ENCODE peak calls at places on chromosomes 11 and 22, in six cellular contexts. N is CD8-positive, alpha-beta T cell; J is fibroblast of lung; U is heart left ventricle; B is ascending aorta; Y is stomach. A is an unnamed sample.
A peak's percentile ranks its signal among the peaks of the same experiment; 100 is the strongest.

GRCh38 chr22:29879738-29880137 is 3.2 kb upstream of the MTMR3 start:
- DNase-seq in N (no peak), J (no peak), U (no peak), B (no peak), Y (no peak), A (no peak)

GRCh38 chr11:95134491-95134890 is 44.8 kb downstream of the ENDOD1 start:
- DNase-seq in N (no peak), J (peak; percentile 36), U (no peak), B (no peak), Y (no peak), A (no peak)

GRCh38 chr22:24514241-24515024 is 19.3 kb downstream of the UPB1 start:
- DNase-seq in N (no peak), J (no peak), U (peak; percentile 28), B (no peak), Y (peak; percentile 40), A (no peak)

GRCh38 chr11:68263444-68264035 is 8.2 kb downstream of the C11orf24 start:
- DNase-seq in N (no peak), J (no peak), U (no peak), B (peak; percentile 58), Y (no peak), A (no peak)

GRCh38 chr11:102254047-102254446 is 63.2 kb upstream of the BIRC3 start:
- DNase-seq in N (no peak), J (no peak), U (no peak), B (no peak), Y (no peak), A (no peak)

GRCh38 chr22:23092217-23092955 is 22.1 kb downstream of the GNAZ start:
- DNase-seq in N (no peak), J (no peak), U (no peak), B (no peak), Y (no peak), A (no peak)

GRCh38 chr11:91802475-91802874 is 422.1 kb upstream of the FAT3 start:
- DNase-seq in N (no peak), J (no peak), U (no peak), B (no peak), Y (no peak), A (no peak)

GRCh38 chr22:31105282-31105929 is 2.0 kb downstream of the SELENOM start:
- DNase-seq in N (no peak), J (no peak), U (peak; percentile 49), B (no peak), Y (no peak), A (no peak)

GRCh38 chr11:3225826-3226750 is 6.1 kb downstream of the MRGPRE start:
- DNase-seq in N (no peak), J (no peak), U (no peak), B (peak; percentile 59), Y (no peak), A (no peak)

GRCh38 chr22:50157976-50158375 is 12.6 kb upstream of the PANX2 start:
- DNase-seq in N (no peak), J (no peak), U (no peak), B (no peak), Y (peak; percentile 85), A (no peak)

GRCh38 chr11:776459-777287 is 614 bp downstream of the GATD1 start:
- DNase-seq in N (no peak), J (no peak), U (peak; percentile 67), B (no peak), Y (no peak), A (no peak)

GRCh38 chr11:91248199-91248807 is 976.3 kb upstream of the FAT3 start:
- DNase-seq in N (no peak), J (peak; percentile 72), U (no peak), B (no peak), Y (peak; percentile 31), A (peak; percentile 1)

GRCh38 chr22:22895776-22896445 is 8.3 kb downstream of the IGLL5 start:
- DNase-seq in N (no peak), J (no peak), U (no peak), B (no peak), Y (no peak), A (no peak)

GRCh38 chr11:128448487-128448886 is 138.9 kb downstream of the ETS1 start:
- DNase-seq in N (no peak), J (no peak), U (no peak), B (peak; percentile 69), Y (peak; percentile 76), A (peak; percentile 97)

GRCh38 chr11:409600-410471 is 5.0 kb downstream of the SIGIRR start:
- DNase-seq in N (no peak), J (no peak), U (no peak), B (no peak), Y (no peak), A (no peak)

GRCh38 chr22:46622081-46622521 is 1.9 kb downstream of the GRAMD4 start:
- DNase-seq in N (no peak), J (no peak), U (peak; percentile 89), B (no peak), Y (no peak), A (no peak)

GRCh38 chr11:12245549-12245986 is 131.8 kb upstream of the PARVA start:
- DNase-seq in N (no peak), J (peak; percentile 41), U (no peak), B (no peak), Y (peak; percentile 40), A (no peak)

GRCh38 chr11:16610738-16611388 is 127.6 kb upstream of the C11orf58 start:
- DNase-seq in N (no peak), J (no peak), U (no peak), B (no peak), Y (no peak), A (no peak)

GRCh38 chr11:83011333-83012167 is 60.1 kb downstream of the RAB30 start:
- DNase-seq in N (no peak), J (no peak), U (no peak), B (no peak), Y (no peak), A (no peak)

GRCh38 chr22:50209893-50210292 is 9.1 kb downstream of the SELENOO start:
- DNase-seq in N (peak; percentile 62), J (peak; percentile 68), U (peak; percentile 80), B (peak; percentile 76), Y (peak; percentile 79), A (no peak)

GRCh38 chr11:2591805-2592204 is 108.0 kb downstream of the KCNQ1OT1 start:
- DNase-seq in N (no peak), J (no peak), U (peak; percentile 55), B (no peak), Y (no peak), A (no peak)

GRCh38 chr22:43883012-43883661 is 8.7 kb downstream of the PNPLA5 start:
- DNase-seq in N (no peak), J (peak; percentile 79), U (no peak), B (no peak), Y (peak; percentile 37), A (peak; percentile 26)

GRCh38 chr11:109785714-109786113 is 307.5 kb upstream of the ZC3H12C start:
- DNase-seq in N (no peak), J (peak; percentile 36), U (no peak), B (no peak), Y (no peak), A (no peak)

GRCh38 chr11:10990160-10990559 is 132.3 kb upstream of the ZBED5 start:
- DNase-seq in N (no peak), J (no peak), U (no peak), B (no peak), Y (no peak), A (no peak)

GRCh38 chr11:57313788-57314135 is 11.0 kb downstream of the TNKS1BP1 start:
- DNase-seq in N (no peak), J (no peak), U (peak; percentile 55), B (no peak), Y (no peak), A (no peak)

GRCh38 chr11:95920460-95921105 is 3.3 kb downstream of the MTMR2 start:
- DNase-seq in N (no peak), J (peak; percentile 61), U (no peak), B (no peak), Y (no peak), A (no peak)

GRCh38 chr11:134340354-134340964 is 8.7 kb downstream of the GLB1L2 start:
- DNase-seq in N (no peak), J (no peak), U (no peak), B (no peak), Y (no peak), A (no peak)

GRCh38 chr11:122668562-122669090 is 13.1 kb downstream of the UBASH3B start:
- DNase-seq in N (no peak), J (peak; percentile 95), U (no peak), B (no peak), Y (no peak), A (no peak)

GRCh38 chr11:123182101-123182500 is 12.9 kb downstream of the CLMP start:
- DNase-seq in N (no peak), J (no peak), U (no peak), B (no peak), Y (no peak), A (no peak)

GRCh38 chr22:41636467-41636866 is 15.4 kb downstream of the XRCC6 start:
- DNase-seq in N (no peak), J (peak; percentile 19), U (no peak), B (no peak), Y (no peak), A (no peak)

GRCh38 chr11:22734628-22735345 is 68.4 kb downstream of the GAS2 start:
- DNase-seq in N (no peak), J (peak; percentile 1), U (no peak), B (no peak), Y (no peak), A (no peak)

GRCh38 chr11:199004-199581 is 6.2 kb downstream of the SCGB1C1 start:
- DNase-seq in N (no peak), J (no peak), U (peak; percentile 50), B (peak; percentile 59), Y (peak; percentile 17), A (no peak)

GRCh38 chr11:1177771-1178090 is 20.0 kb downstream of the MUC5AC start:
- DNase-seq in N (no peak), J (no peak), U (peak; percentile 37), B (no peak), Y (no peak), A (no peak)

GRCh38 chr11:134069426-134069921 is 602 bp downstream of the JAM3 start:
- DNase-seq in N (no peak), J (no peak), U (no peak), B (no peak), Y (no peak), A (no peak)

GRCh38 chr22:49965291-49966040 is 4.9 kb downstream of the PIM3 start:
- DNase-seq in N (no peak), J (no peak), U (peak; percentile 57), B (peak; percentile 63), Y (peak; percentile 31), A (no peak)

GRCh38 chr22:27886843-27887151 is 32.3 kb downstream of the PITPNB start:
- DNase-seq in N (no peak), J (no peak), U (no peak), B (no peak), Y (no peak), A (no peak)
- H3K36me3 ChIP-seq in N (peaks cover 15% of the 10 kb centered on the region), J (peaks cover 4% of the 10 kb centered on the region), U (peaks cover 75% of the 10 kb centered on the region), B (peaks cover 55% of the 10 kb centered on the region), Y (peaks cover 69% of the 10 kb centered on the region), A (peaks cover 1% of the 10 kb centered on the region)

GRCh38 chr11:34146866-34147265 is 41.4 kb downstream of the NAT10 start:
- DNase-seq in N (no peak), J (no peak), U (no peak), B (no peak), Y (no peak), A (no peak)
- H3K36me3 ChIP-seq in N (peaks cover 64% of the 10 kb centered on the region), J (peaks cover 16% of the 10 kb centered on the region), U (peaks cover 96% of the 10 kb centered on the region), B (peaks cover 95% of the 10 kb centered on the region), Y (peaks cover 100% of the 10 kb centered on the region), A (peaks cover 2% of the 10 kb centered on the region)

GRCh38 chr22:18085188-18085587 is 7.4 kb downstream of the PEX26 start:
- DNase-seq in N (no peak), J (peak; percentile 26), U (no peak), B (no peak), Y (peak; percentile 62), A (no peak)
- H3K36me3 ChIP-seq in N (peaks cover 67% of the 10 kb centered on the region), J (peaks cover 12% of the 10 kb centered on the region), U (peaks cover 96% of the 10 kb centered on the region), B (peaks cover 88% of the 10 kb centered on the region), Y (peaks cover 100% of the 10 kb centered on the region), A (peaks cover 3% of the 10 kb centered on the region)

GRCh38 chr11:61730222-61730994 is 22.0 kb upstream of the MYRF start:
- DNase-seq in N (no peak), J (no peak), U (no peak), B (no peak), Y (no peak), A (no peak)
- H3K36me3 ChIP-seq in N (no peaks in the 10 kb centered on the region), J (peaks cover 7% of the 10 kb centered on the region), U (peaks cover 36% of the 10 kb centered on the region), B (no peaks in the 10 kb centered on the region), Y (peaks cover 27% of the 10 kb centered on the region), A (no peaks in the 10 kb centered on the region)